ENCODE peak calls at places on chromosome 11, in four cellular contexts. V is IMR-90, H is H9, W is H1. Y is an unnamed sample.

GRCh38 chr11:118903204-118904015 is 19.7 kb downstream of the CXCR5 start:
- DNase-seq in V (no peak), H (no peak), W (no peak), Y (no peak)

GRCh38 chr11:75667268-75667830 is 1.5 kb downstream of the MAP6 start:
- DNase-seq in V (no peak), H (peak; percentile 63), W (peak; percentile 71), Y (peak; percentile 53)

GRCh38 chr11:76861490-76861953 is 804 bp downstream of the ACER3 start:
- DNase-seq in V (no peak), H (no peak), W (peak; percentile 45), Y (peak; percentile 14)

GRCh38 chr11:87501388-87501787 is 463.7 kb downstream of the TMEM135 start:
- DNase-seq in V (no peak), H (no peak), W (no peak), Y (no peak)

GRCh38 chr11:126185200-126186030 is 26.0 kb downstream of the RPUSD4 start:
- DNase-seq in V (no peak), H (no peak), W (no peak), Y (no peak)

GRCh38 chr11:121841487-121842167 is 274.4 kb downstream of the BLID start:
- DNase-seq in V (peak; percentile 83), H (no peak), W (no peak), Y (peak; percentile 16)

GRCh38 chr11:118533769-118534729 is 3.1 kb downstream of the TMEM25 start:
- DNase-seq in V (no peak), H (no peak), W (no peak), Y (no peak)

GRCh38 chr11:112401036-112401769 is 140.5 kb upstream of the PLET1 start:
- DNase-seq in V (no peak), H (no peak), W (no peak), Y (no peak)

GRCh38 chr11:132357811-132358572 is 987.6 kb downstream of the NTM start:
- DNase-seq in V (no peak), H (no peak), W (no peak), Y (no peak)

DNA sequence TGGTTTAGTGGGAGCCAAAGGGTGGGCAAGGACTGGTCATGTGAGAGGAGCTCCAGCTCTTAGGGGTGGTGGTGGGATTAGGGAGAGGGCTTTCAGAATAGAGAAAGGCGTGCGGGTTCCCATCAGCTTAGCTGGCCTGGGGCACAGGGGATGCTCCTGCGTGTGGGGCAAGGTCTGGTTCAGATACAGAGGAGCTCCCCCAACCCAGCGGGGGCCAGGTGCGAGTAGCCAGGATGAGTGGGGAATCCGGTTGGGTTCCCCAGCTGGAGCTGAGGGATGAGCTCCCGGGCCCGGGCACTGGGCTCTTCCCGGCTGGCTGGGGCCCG is 579 bp downstream of the TMEM134 start:
- DNase-seq in V (no peak), H (no peak), W (no peak), Y (no peak)
- H3K56ac ChIP-seq in V (peak overlapping the region; percentile 52), H (no peak overlapping the region), W (no peak overlapping the region), Y (peak overlapping the region; percentile 96)

GRCh38 chr11:79189055-79189454 is 251.8 kb downstream of the TENM4 start:
- DNase-seq in V (no peak), H (no peak), W (no peak), Y (no peak)

GRCh38 chr11:79182794-79183193 is 258.0 kb downstream of the TENM4 start:
- DNase-seq in V (peak; percentile 97), H (no peak), W (no peak), Y (no peak)

GRCh38 chr11:79179087-79179486 is 261.7 kb downstream of the TENM4 start:
- DNase-seq in V (peak; percentile 49), H (no peak), W (no peak), Y (no peak)

GRCh38 chr11:79185351-79185750 is 255.5 kb downstream of the TENM4 start:
- DNase-seq in V (no peak), H (no peak), W (no peak), Y (no peak)

GRCh38 chr11:79184285-79184684 is 256.5 kb downstream of the TENM4 start:
- DNase-seq in V (no peak), H (no peak), W (no peak), Y (no peak)
- H4K5ac ChIP-seq in V (no peak overlapping the region), H (no peak overlapping the region), W (no peak overlapping the region), Y (no peak overlapping the region)

GRCh38 chr11:14973621-14974020 is 1.5 kb upstream of the CALCA start:
- DNase-seq in V (peak; percentile 4), H (peak; percentile 44), W (peak; percentile 63), Y (peak; percentile 51)
- H3K18ac ChIP-seq in V (no peak overlapping the region), H (no peak overlapping the region), W (no peak overlapping the region), Y (no peak overlapping the region)

DNA sequence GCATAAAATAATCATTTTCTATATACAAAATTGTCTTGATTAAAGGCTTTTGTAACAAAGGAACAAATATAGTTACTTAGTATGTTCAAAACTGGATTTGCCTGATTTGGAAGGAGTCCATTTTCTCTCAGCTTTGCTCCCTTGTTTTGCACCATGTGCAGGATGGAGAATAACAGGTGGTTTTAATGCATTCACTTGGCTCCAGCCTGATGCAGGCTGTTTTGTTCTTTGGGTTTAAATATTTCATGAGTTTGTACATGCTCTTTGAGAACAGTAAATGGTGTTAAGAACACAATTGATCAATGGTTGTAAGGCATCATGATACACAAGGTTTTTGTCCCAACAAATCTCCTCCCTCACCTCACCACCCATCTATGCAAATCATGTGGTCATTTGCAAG is 886.9 kb upstream of the CCDC90B start:
- DNase-seq in V (no peak), H (no peak), W (no peak), Y (no peak)
- H3K56ac ChIP-seq in V (no peak overlapping the region), H (no peak overlapping the region), W (no peak overlapping the region), Y (no peak overlapping the region)